ENCODE peak calls at places on chromosomes 7 and 10, in four cellular contexts. One of them, this sample, is unnamed.

GRCh38 chr10:80051993-80052392 is 26.5 kb upstream of the TMEM254 start:
- DNase-seq in GM03348: no peak
- DNase-seq in AG09309: no peak
- DNase-seq in EL: no peak
- DNase-seq in this sample: no peak

GRCh38 chr7:38105874-38106483 is 72.1 kb upstream of the STARD3NL start:
- DNase-seq in GM03348: peak
- DNase-seq in AG09309: no peak
- DNase-seq in EL: peak
- DNase-seq in this sample: peak

GRCh38 chr7:32670105-32670504 is 174.8 kb downstream of the AVL9 start:
- DNase-seq in GM03348: peak
- DNase-seq in AG09309: peak
- DNase-seq in EL: peak
- DNase-seq in this sample: peak

GRCh38 chr10:31935678-31936077 is 7.0 kb upstream of the ARHGAP12 start:
- DNase-seq in GM03348: no peak
- DNase-seq in AG09309: no peak
- DNase-seq in EL: no peak
- DNase-seq in this sample: no peak

GRCh38 chr7:6559896-6560295 is 8.6 kb upstream of the GRID2IP start:
- DNase-seq in GM03348: no peak
- DNase-seq in AG09309: no peak
- DNase-seq in EL: no peak
- DNase-seq in this sample: no peak

GRCh38 chr7:140640727-140641531 is at the start of gene DENND2A:
- DNase-seq in GM03348: peak
- DNase-seq in AG09309: no peak
- DNase-seq in EL: peak
- DNase-seq in this sample: peak

GRCh38 chr7:17016402-17017010 is 134.7 kb upstream of the AGR3 start:
- DNase-seq in GM03348: no peak
- DNase-seq in AG09309: no peak
- DNase-seq in EL: peak
- DNase-seq in this sample: no peak

GRCh38 chr10:107616463-107617131 is 452.1 kb upstream of the SORCS1 start:
- DNase-seq in GM03348: peak
- DNase-seq in AG09309: peak
- DNase-seq in EL: peak
- DNase-seq in this sample: no peak

GRCh38 chr7:11758627-11759111 is 73.3 kb downstream of the THSD7A start:
- DNase-seq in GM03348: no peak
- DNase-seq in AG09309: no peak
- DNase-seq in EL: no peak
- DNase-seq in this sample: no peak

GRCh38 chr7:36155811-36156361 is 2.8 kb downstream of the EEPD1 start:
- DNase-seq in GM03348: no peak
- DNase-seq in AG09309: no peak
- DNase-seq in EL: no peak
- DNase-seq in this sample: peak

GRCh38 chr7:66099551-66100407 is 14.9 kb upstream of the CRCP start:
- DNase-seq in GM03348: peak
- DNase-seq in AG09309: peak
- DNase-seq in EL: peak
- DNase-seq in this sample: peak

This sample was measured in putamen.